ENCODE peak calls at places on chromosomes 5 and 9, in nine cellular contexts. Y is activated naive CD4-positive, alpha-beta T cell; L is aorta; M is anterior cingulate cortex; S is lower lobe of right lung; P is GM12892; F is stimulated activated CD4-positive, alpha-beta T cell treated with anti-CD3 and anti-CD28 coated beads, Interleukin-15, amount 100 ng/mL, for 1 hour; D is stimulated activated CD8-positive, alpha-beta memory T cell treated with anti-CD3 and anti-CD28 coated beads, Interleukin-4, amount 100 ng/mL, for 1 hour; Q is activated naive CD8-positive, alpha-beta T cell treated with anti-CD3 and anti-CD28 coated beads for 36 hours. H is an unnamed sample.

GRCh38 chr5:59759600-59760357 is 133.7 kb downstream of the PDE4D start:
- DNase-seq in Y (no peak), F (no peak), D (no peak), M (no peak), L (no peak), P (no peak), Q (no peak), S (no peak), H (no peak)

GRCh38 chr5:134533115-134533815 is 7.8 kb downstream of the JADE2 start:
- DNase-seq in Q (no peak), S (peak; percentile 74), Y (no peak), L (peak; percentile 90), F (no peak), D (no peak), M (no peak), P (no peak), H (no peak)

GRCh38 chr5:173139631-173140030 is 4.7 kb upstream of the BNIP1 start:
- DNase-seq in Q (no peak), D (no peak), Y (no peak), S (no peak), M (no peak), P (no peak), L (no peak), F (no peak), H (no peak)

GRCh38 chr5:33939863-33940262 is 3.7 kb downstream of the RXFP3 start:
- DNase-seq in P (no peak), L (no peak), Y (no peak), M (no peak), S (no peak), F (no peak), D (no peak), Q (no peak), H (no peak)

GRCh38 chr5:166722939-166723338 is 1568.5 kb upstream of the WWC1 start:
- DNase-seq in Y (no peak), Q (no peak), P (no peak), M (no peak), F (no peak), L (no peak), S (no peak), D (no peak), H (no peak)

GRCh38 chr5:167723254-167723871 is 568.1 kb upstream of the WWC1 start:
- DNase-seq in F (peak; percentile 6), M (peak; percentile 42), S (peak; percentile 72), P (peak; percentile 25), Q (peak; percentile 47), L (peak; percentile 63), Y (no peak), D (peak; percentile 5), H (peak; percentile 38)

GRCh38 chr9:115668506-115668905 is 485.1 kb upstream of the PAPPA start:
- DNase-seq in P (no peak), M (no peak), L (no peak), Y (no peak), D (no peak), S (no peak), Q (no peak), F (no peak), H (no peak)

GRCh38 chr9:114000671-114001409 is 77.3 kb downstream of the AMBP start:
- DNase-seq in Y (no peak), Q (no peak), M (no peak), D (no peak), F (no peak), S (no peak), P (no peak), L (no peak), H (no peak)

GRCh38 chr5:164941102-164941501 is 1435.7 kb downstream of the MAT2B start:
- DNase-seq in F (no peak), P (no peak), S (no peak), L (no peak), Y (no peak), Q (no peak), D (no peak), M (no peak), H (no peak)

GRCh38 chr5:79878721-79879336 is 112.2 kb downstream of the MTX3 start:
- DNase-seq in M (no peak), S (no peak), P (peak; percentile 22), Y (no peak), D (no peak), Q (peak; percentile 35), F (no peak), L (no peak), H (no peak)

GRCh38 chr9:22114956-22115355 is 105.9 kb upstream of the CDKN2B start:
- DNase-seq in F (no peak), S (no peak), Y (no peak), P (no peak), Q (no peak), M (no peak), L (no peak), D (no peak), H (no peak)

GRCh38 chr9:1927546-1927945 is 87.6 kb upstream of the SMARCA2 start:
- DNase-seq in Q (no peak), L (no peak), F (no peak), S (no peak), P (no peak), M (no peak), D (no peak), Y (no peak), H (no peak)

GRCh38 chr5:60763061-60763460 is 63.1 kb upstream of the DEPDC1B start:
- DNase-seq in D (no peak), P (no peak), M (no peak), Y (no peak), S (no peak), F (no peak), Q (no peak), L (no peak), H (no peak)